ENCODE peak calls at places on chromosomes 13 and 19, in eight cellular contexts. I, E, H, B, A, P, K and L are unnamed samples.
A peak's percentile ranks its signal among the peaks of the same experiment; 100 is the strongest.

GRCh38 chr19:53898680-53899341 is 10.3 kb upstream of the CACNG7 start:
- DNase-seq in A (peak; percentile 77), E (peak; percentile 96), P (no peak), H (no peak), I (peak; percentile 98), K (peak; percentile 100), B (no peak), L (no peak)

GRCh38 chr13:84844473-84844872 is 954.7 kb downstream of the SLITRK6 start:
- DNase-seq in P (peak; percentile 17), B (peak; percentile 48), I (peak; percentile 27), A (peak; percentile 4), E (peak; percentile 32), K (peak; percentile 53), H (peak; percentile 21), L (no peak)

GRCh38 chr13:108483981-108484380 is 145.4 kb upstream of the MYO16 start:
- DNase-seq in A (no peak), E (no peak), I (no peak), P (no peak), H (no peak), B (no peak), K (no peak), L (no peak)

GRCh38 chr19:18735324-18735723 is 51.8 kb downstream of the CRTC1 start:
- DNase-seq in P (no peak), A (no peak), I (no peak), K (no peak), E (no peak), B (no peak), H (no peak), L (no peak)

GRCh38 chr19:5983367-5983955 is 5.5 kb upstream of the RANBP3 start:
- DNase-seq in A (no peak), K (no peak), E (no peak), I (no peak), H (no peak), B (no peak), P (no peak), L (no peak)

GRCh38 chr19:18299654-18300053 is 18.2 kb upstream of the JUND start:
- DNase-seq in E (no peak), P (no peak), A (no peak), I (no peak), K (no peak), B (no peak), H (no peak), L (no peak)

GRCh38 chr13:51397262-51397933 is 55.4 kb downstream of the INTS6 start:
- DNase-seq in A (no peak), I (peak; percentile 21), E (peak; percentile 3), P (no peak), K (peak; percentile 52), B (no peak), H (peak; percentile 52), L (no peak)

GRCh38 chr19:44897835-44898234 is 6.8 kb downstream of the TOMM40 start:
- DNase-seq in A (no peak), K (no peak), H (no peak), B (no peak), E (no peak), I (no peak), P (no peak), L (no peak)

GRCh38 chr13:23325191-23325590 is 108.3 kb downstream of the SACS start:
- DNase-seq in B (no peak), E (no peak), A (no peak), I (no peak), P (no peak), H (no peak), K (no peak), L (no peak)

GRCh38 chr19:38034153-38034835 is 127.3 kb downstream of the SIPA1L3 start:
- DNase-seq in K (no peak), I (no peak), H (no peak), B (no peak), A (no peak), E (no peak), P (peak; percentile 70), L (no peak)

GRCh38 chr13:35005051-35005450 is 63.0 kb downstream of the NBEA start:
- DNase-seq in B (no peak), H (no peak), A (no peak), K (no peak), P (no peak), E (no peak), I (no peak), L (no peak)
- TF ChIP-seq EZH2phosphoT487 in B (no peak), H (no peak), A (no peak), K (no peak), P (no peak), E (no peak), I (no peak), L (no peak)

DNA sequence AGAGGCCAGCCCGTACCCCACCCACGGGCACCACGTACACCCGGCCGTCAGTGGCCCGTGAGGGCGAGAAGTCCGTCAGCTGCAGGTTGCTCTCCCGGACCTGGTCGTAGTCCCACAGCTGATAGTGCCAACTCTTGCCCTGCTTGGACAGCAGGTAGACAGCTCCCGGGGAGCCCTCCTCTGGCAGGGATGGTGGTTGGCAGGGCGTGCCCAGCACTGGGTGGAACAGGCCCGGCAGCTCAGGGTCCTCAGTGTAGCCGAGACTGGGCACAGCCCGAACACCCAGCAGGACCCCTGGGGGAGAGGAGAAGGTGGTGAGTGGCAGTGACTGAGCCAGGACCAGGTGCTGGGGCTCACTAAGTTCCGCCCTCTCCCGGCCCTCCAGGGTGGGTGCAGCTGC is 7.8 kb downstream of the ACTMAP start:
- DNase-seq in E (no peak), P (no peak), H (no peak), K (no peak), B (no peak), A (no peak), I (no peak), L (no peak)
- TF ChIP-seq CTCF in E (no peak), P (no peak), H (no peak), K (peak; percentile 38), B (no peak), A (no peak), I (no peak), L (no peak)

GRCh38 chr13:99374169-99374991 is 67.2 kb upstream of the GPR183 start:
- DNase-seq in A (no peak), E (no peak), K (no peak), P (no peak), B (no peak), H (no peak), I (no peak), L (no peak)
- TF ChIP-seq EZH2phosphoT487 in A (no peak), E (no peak), K (no peak), P (no peak), B (no peak), H (no peak), I (no peak), L (no peak)

DNA sequence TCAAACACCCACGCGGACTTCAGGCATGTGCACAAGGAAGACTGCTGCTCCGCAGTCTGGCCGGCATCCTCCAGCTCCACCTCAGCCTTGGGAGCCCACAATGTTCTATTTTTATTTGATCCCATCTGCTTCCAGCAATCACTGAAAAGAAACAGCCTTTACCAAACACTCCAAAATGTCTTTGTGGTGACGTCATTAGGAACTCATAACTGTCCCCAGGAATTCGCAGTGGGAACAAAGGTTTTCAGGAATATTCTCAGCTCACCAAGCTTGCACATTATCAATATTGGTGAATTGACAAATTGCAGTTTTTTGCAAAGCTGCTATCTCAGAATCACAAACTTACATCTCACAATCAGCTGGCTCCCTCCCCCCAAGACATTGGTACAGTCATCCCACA is 15.2 kb upstream of the ZNF841 start:
- DNase-seq in P (no peak), B (no peak), H (no peak), A (no peak), K (no peak), I (no peak), E (no peak), L (no peak)
- TF ChIP-seq CTCF in P (no peak), B (no peak), H (no peak), A (no peak), K (no peak), I (no peak), E (no peak), L (no peak)

DNA sequence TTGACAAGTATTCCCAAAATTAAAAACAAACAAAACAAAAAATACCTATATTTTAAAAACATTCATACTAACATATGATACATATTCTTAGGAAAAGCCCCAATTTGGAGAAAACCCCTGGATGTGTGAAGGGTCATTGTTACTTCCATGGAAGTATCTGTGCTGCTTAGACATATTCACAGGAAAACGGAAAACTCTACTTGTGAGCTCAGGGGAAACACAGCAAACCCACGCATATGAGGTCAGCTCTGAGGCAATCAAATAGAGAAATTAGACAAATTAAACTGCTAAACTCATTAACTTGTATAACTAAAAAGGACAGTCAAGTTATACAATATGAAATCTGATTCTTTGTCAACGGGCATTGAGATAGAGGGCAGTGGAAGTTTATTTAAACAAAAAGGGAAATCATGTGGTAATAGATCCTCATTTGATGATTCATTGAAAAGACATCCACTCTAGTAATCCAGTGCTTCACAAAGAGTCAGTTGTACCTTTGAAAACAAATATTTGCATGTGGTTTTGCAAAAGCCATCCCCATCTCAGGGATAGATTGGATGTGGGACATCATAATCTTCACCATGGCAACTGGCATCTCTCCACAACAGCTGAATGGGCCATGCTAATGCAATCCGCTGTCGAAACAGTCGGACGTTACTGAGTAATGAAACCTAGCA is 423.4 kb downstream of the ITGBL1 start:
- DNase-seq in P (no peak), I (no peak), B (peak; percentile 92), A (no peak), H (peak; percentile 41), K (no peak), E (no peak), L (no peak)
- TF ChIP-seq EZH2phosphoT487 in P (no peak), I (no peak), B (no peak), A (no peak), H (no peak), K (no peak), E (no peak), L (no peak)

DNA sequence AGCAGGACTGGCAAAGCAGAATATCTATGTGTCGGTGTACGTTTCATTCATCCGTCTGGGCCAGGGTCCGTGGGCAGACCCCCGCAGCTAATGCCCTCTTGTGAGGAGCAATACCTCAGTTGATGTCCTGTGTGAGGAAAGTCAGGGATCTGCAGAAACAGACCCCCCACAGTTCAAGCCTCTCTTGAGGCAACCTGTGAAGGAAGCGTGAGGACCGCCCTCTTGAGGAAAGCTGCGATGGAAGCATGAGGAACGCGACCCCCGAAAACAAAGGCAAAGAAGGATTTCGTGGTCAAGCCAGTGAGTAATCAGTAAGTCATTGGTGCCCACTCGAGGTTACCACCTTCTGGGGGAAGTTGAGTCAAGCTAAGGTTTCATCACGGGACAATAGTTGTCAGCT is 20.9 kb upstream of the ZNF83 start:
- DNase-seq in H (no peak), E (no peak), B (no peak), P (no peak), K (peak; percentile 49), I (no peak), A (no peak), L (no peak)
- TF ChIP-seq CTCF in H (no peak), E (no peak), B (no peak), P (no peak), K (peak; percentile 37), I (no peak), A (no peak), L (no peak)

DNA sequence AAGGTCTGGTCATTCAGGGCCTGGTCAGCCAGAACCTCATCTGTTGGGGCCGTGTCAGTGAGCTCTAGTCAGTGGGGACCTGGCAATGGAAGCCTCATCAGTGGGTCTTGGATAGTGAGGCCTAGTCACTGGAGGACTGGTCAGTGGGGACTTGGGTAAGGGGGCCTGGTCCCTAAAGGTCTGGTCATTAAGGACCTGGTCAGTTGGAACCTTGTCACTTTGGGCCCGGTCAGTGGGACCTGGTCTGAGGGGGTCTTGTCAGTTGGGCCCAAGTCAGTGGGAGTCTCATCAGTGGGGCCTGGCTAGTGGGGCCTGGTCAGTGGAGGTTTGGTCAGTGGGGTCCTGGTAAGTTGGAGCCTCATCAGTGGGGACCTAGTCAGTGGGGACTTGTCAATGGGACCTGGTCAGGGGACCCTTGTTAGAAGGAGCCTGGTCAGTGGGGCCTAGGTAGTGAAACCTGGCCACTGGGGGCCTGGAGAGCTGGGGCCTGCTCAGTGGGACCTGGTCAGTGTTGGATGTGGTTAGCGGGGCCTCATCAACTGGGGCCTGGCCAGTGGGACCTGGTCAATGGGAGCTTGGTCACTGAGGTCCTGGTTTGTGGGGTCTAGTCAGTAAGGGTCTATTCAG is 43.7 kb upstream of the TPM4 start:
- DNase-seq in A (no peak), H (no peak), K (no peak), E (peak; percentile 3), I (no peak), B (no peak), P (no peak), L (no peak)
- TF ChIP-seq EZH2phosphoT487 in A (no peak), H (no peak), K (no peak), E (no peak), I (no peak), B (no peak), P (no peak), L (no peak)